ENCODE peak calls at places on chromosome 22, in four cellular contexts. M, K, J and U are unnamed samples.

GRCh38 chr22:17777717-17778044 is 3.4 kb upstream of the BID start:
- DNase-seq in M (no peak), K (no peak), J (no peak), U (no peak)

GRCh38 chr22:33519140-33519973 is 400.9 kb downstream of the LARGE1 start:
- DNase-seq in M (no peak), K (peak), J (peak), U (peak)

GRCh38 chr22:29037340-29037932 is 24.2 kb downstream of the C22orf31 start:
- DNase-seq in M (no peak), K (no peak), J (no peak), U (no peak)

GRCh38 chr22:19868773-19869471 is 14.2 kb upstream of the GNB1L start:
- DNase-seq in M (no peak), K (no peak), J (no peak), U (no peak)

GRCh38 chr22:29753808-29754657 is 12.8 kb downstream of the ZMAT5 start:
- DNase-seq in M (no peak), K (no peak), J (no peak), U (no peak)

GRCh38 chr22:38907767-38908166 is 35.8 kb upstream of the CBX6 start:
- DNase-seq in M (no peak), K (no peak), J (no peak), U (no peak)

GRCh38 chr22:24181088-24181995 is at the start of gene SUSD2:
- DNase-seq in M (no peak), K (no peak), J (no peak), U (no peak)

GRCh38 chr22:47567741-47568140 is 805.3 kb downstream of the TBC1D22A start:
- DNase-seq in M (no peak), K (no peak), J (no peak), U (no peak)

GRCh38 chr22:43562843-43563242 is 151.0 kb downstream of the MPPED1 start:
- DNase-seq in M (no peak), K (no peak), J (no peak), U (no peak)

GRCh38 chr22:47180796-47181195 is 418.3 kb downstream of the TBC1D22A start:
- DNase-seq in M (no peak), K (no peak), J (no peak), U (no peak)

GRCh38 chr22:36253523-36254490 is 874 bp downstream of the APOL1 start:
- DNase-seq in M (no peak), K (no peak), J (peak), U (no peak)

GRCh38 chr22:41745968-41746367 is 46.7 kb downstream of the MEI1 start:
- DNase-seq in M (no peak), K (no peak), J (no peak), U (no peak)

GRCh38 chr22:27207907-27208306 is 550.5 kb downstream of the MIAT start:
- DNase-seq in M (no peak), K (no peak), J (no peak), U (no peak)

GRCh38 chr22:19357270-19358105 is 66.0 kb upstream of the CLTCL1 start:
- DNase-seq in M (no peak), K (peak), J (no peak), U (no peak)

GRCh38 chr22:37747090-37747714 is 50.4 kb downstream of the TRIOBP start:
- DNase-seq in M (no peak), K (no peak), J (no peak), U (no peak)

GRCh38 chr22:48919187-48919590 is 908.5 kb downstream of the BRD1 start:
- DNase-seq in M (no peak), K (no peak), J (no peak), U (no peak)

GRCh38 chr22:38705235-38706100 is at the start of gene GTPBP1:
- DNase-seq in M (peak), K (peak), J (peak), U (peak)

GRCh38 chr22:44952863-44953790 is 56.7 kb downstream of the PHF21B start:
- DNase-seq in M (no peak), K (no peak), J (no peak), U (no peak)

GRCh38 chr22:30251661-30252226 is 5.2 kb upstream of the LIF start:
- DNase-seq in M (no peak), K (no peak), J (no peak), U (no peak)

GRCh38 chr22:44583076-44583760 is 85.2 kb upstream of the RTL6 start:
- DNase-seq in M (no peak), K (no peak), J (no peak), U (no peak)